ENCODE peak calls at places on chromosome 7, in four cellular contexts. O is mesendoderm, V is left ventricle myocardium inferior, Q is body of pancreas. H is an unnamed sample.

GRCh38 chr7:34011017-34011680 is 105.8 kb downstream of the BMPER start:
- DNase-seq in V (no peak), Q (no peak), O (no peak), H (no peak)

GRCh38 chr7:17947606-17948005 is 7.3 kb upstream of the SNX13 start:
- DNase-seq in O (no peak), Q (no peak), V (no peak), H (no peak)

GRCh38 chr7:158006841-158007696 is 580.6 kb downstream of the PTPRN2 start:
- DNase-seq in V (no peak), Q (no peak), O (no peak), H (no peak)

GRCh38 chr7:1555813-1556540 is at the start of gene TMEM184A:
- DNase-seq in V (no peak), Q (peak; percentile 99), O (peak; percentile 79), H (peak; percentile 25)

GRCh38 chr7:32161708-32162107 is 91.5 kb upstream of the PDE1C start:
- DNase-seq in O (peak; percentile 50), V (no peak), Q (no peak), H (peak; percentile 69)

GRCh38 chr7:73995330-73995729 is 32.6 kb upstream of the ELN start:
- DNase-seq in Q (no peak), O (no peak), V (no peak), H (peak; percentile 77)

GRCh38 chr7:148967032-148967372 is 61.3 kb downstream of the PDIA4 start:
- DNase-seq in O (no peak), V (no peak), Q (no peak), H (no peak)

GRCh38 chr7:70736715-70737460 is 395.1 kb upstream of the GALNT17 start:
- DNase-seq in O (no peak), Q (no peak), V (no peak), H (peak; percentile 49)

GRCh38 chr7:115722302-115722701 is 308.3 kb downstream of the TFEC start:
- DNase-seq in O (no peak), V (no peak), Q (no peak), H (no peak)

GRCh38 chr7:91169819-91170218 is 94.4 kb upstream of the FZD1 start:
- DNase-seq in Q (no peak), O (peak; percentile 27), V (no peak), H (no peak)

GRCh38 chr7:83738436-83738835 is 89.5 kb upstream of the SEMA3E start:
- DNase-seq in Q (no peak), V (no peak), O (no peak), H (no peak)

GRCh38 chr7:22445140-22445722 is 54.8 kb downstream of the STEAP1B start:
- DNase-seq in Q (peak; percentile 74), O (no peak), V (peak; percentile 86), H (no peak)
- H3K4me3 ChIP-seq in Q (no peak overlapping the region), O (no peak overlapping the region), V (peak overlapping the region; percentile 20), H (no peak overlapping the region)

GRCh38 chr7:76129366-76129765 is 72.3 kb upstream of the SRRM3 start:
- DNase-seq in V (no peak), O (no peak), Q (no peak), H (no peak)

GRCh38 chr7:76129836-76130235 is 71.9 kb upstream of the SRRM3 start:
- DNase-seq in V (no peak), O (no peak), Q (no peak), H (no peak)

GRCh38 chr7:76125560-76125959 is 76.1 kb upstream of the SRRM3 start:
- DNase-seq in V (no peak), Q (no peak), O (no peak), H (no peak)

GRCh38 chr7:76123316-76123715 is 75.4 kb downstream of the MDH2 start:
- DNase-seq in Q (no peak), O (no peak), V (no peak), H (no peak)

DNA sequence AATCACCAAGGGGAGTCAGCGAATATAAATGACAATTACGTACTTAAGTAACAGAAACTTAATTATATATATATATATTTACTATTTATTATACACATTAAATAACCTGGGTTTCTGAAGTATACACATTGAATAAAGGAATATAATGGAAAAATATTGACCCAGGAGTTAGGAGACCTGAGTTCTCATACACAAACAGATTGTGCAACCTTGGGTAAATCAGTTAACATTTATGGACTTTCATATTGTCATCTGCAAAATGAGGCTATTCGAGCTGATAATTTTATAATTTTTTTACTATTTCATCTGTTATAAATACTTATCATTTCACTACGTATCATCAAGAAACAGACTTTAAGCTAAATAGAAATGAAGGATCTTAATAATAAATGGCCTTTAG is 75.1 kb upstream of the SRRM3 start:
- DNase-seq in O (no peak), V (no peak), Q (no peak), H (no peak)
- H3K36me3 ChIP-seq in O (no peaks in the 10 kb centered on the region), V (no peaks in the 10 kb centered on the region), Q (no peaks in the 10 kb centered on the region), H (no peaks in the 10 kb centered on the region)

GRCh38 chr7:131691454-131692130 is 135.2 kb upstream of the PODXL start:
- DNase-seq in Q (no peak), V (no peak), O (no peak), H (no peak)

GRCh38 chr7:131692131-131692960 is 135.9 kb upstream of the PODXL start:
- DNase-seq in Q (peak; percentile 25), O (peak; percentile 79), V (peak; percentile 45), H (peak; percentile 33)

GRCh38 chr7:131689662-131690234 is 133.3 kb upstream of the PODXL start:
- DNase-seq in Q (no peak), O (no peak), V (no peak), H (no peak)

GRCh38 chr7:131688738-131689661 is 132.6 kb upstream of the PODXL start:
- DNase-seq in O (peak; percentile 86), V (peak; percentile 51), Q (peak; percentile 69), H (peak; percentile 25)

DNA sequence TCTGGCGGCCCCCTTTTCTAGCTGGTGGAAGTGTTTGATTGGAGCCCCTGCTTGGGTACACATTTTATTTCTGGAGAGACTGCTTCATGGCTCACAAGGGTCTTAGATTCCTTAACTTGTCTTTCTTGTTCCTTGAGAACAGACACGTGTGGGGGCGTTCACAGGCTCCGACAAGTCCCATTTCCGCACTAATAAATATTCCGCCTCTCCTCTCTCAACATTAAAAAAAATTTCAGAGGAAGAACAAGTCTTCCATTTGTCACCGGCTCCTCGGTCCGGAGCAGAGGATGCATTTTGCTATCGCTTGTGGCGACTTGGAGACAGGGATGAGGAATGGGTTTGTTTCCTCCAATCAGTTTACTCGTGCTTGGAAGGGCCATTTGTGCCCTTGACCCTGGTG is 134.0 kb upstream of the PODXL start:
- DNase-seq in O (no peak), Q (no peak), V (no peak), H (no peak)
- H3K4me3 ChIP-seq in O (no peak overlapping the region), Q (no peak overlapping the region), V (no peak overlapping the region), H (no peak overlapping the region)

GRCh38 chr7:104174798-104175197 is 33.0 kb downstream of the ORC5 start:
- DNase-seq in Q (no peak), V (no peak), O (no peak), H (no peak)

GRCh38 chr7:104176332-104176731 is 31.5 kb downstream of the ORC5 start:
- DNase-seq in Q (no peak), V (no peak), O (no peak), H (no peak)

GRCh38 chr7:104175336-104175984 is 32.4 kb downstream of the ORC5 start:
- DNase-seq in Q (no peak), V (no peak), O (no peak), H (no peak)

GRCh38 chr7:104179178-104179577 is 28.6 kb downstream of the ORC5 start:
- DNase-seq in Q (no peak), O (peak; percentile 63), V (no peak), H (no peak)
- H3K36me3 ChIP-seq in Q (no peaks in the 10 kb centered on the region), O (no peaks in the 10 kb centered on the region), V (peaks cover 53% of the 10 kb centered on the region), H (peaks cover 47% of the 10 kb centered on the region)

GRCh38 chr7:120989571-120990220 is 1.2 kb downstream of the CPED1 start:
- DNase-seq in Q (peak; percentile 10), O (no peak), V (peak; percentile 22), H (no peak)

GRCh38 chr7:120987683-120988590 is 574 bp upstream of the CPED1 start:
- DNase-seq in Q (peak; percentile 87), V (peak; percentile 91), O (peak; percentile 91), H (peak; percentile 80)

GRCh38 chr7:120987280-120987679 is 1.2 kb upstream of the CPED1 start:
- DNase-seq in V (no peak), Q (no peak), O (no peak), H (no peak)

GRCh38 chr7:120990468-120991118 is 2.1 kb downstream of the CPED1 start:
- DNase-seq in Q (no peak), O (no peak), V (no peak), H (no peak)

DNA sequence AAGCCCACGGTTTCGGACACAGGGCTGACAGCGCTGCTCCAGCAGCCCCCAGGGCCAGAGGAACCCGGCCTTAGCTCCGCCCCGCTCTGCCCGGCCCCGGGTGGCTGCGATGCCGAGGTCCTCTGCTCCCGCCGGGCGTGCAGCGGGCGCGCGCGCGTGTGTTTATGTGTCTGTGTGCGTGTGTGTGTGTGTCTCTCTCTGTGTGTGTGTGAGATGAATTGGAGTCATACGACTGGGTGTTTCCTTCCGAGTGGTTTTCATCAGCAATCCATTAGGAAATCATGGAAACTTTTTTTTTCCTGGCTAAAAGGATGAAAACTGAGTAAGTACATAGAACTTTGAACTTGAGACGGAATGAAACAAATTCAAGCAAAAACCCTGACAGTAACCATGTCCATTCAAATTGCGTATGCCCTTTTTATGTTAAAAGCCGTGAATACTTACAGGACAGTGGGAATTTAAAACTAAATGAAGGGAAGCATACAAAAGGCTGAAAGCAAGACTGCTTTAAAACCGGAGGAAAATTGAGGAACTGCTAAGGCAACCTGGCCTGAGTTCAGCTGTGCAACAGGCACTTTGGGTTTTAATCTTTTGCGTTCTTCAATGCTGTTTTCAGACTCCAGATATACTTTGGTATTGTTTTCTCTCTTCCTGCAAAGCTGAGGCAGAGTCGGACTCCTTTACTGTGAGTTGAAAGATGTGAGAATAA is at the start of gene CPED1:
- DNase-seq in V (peak; percentile 84), O (peak; percentile 41), Q (peak; percentile 48), H (peak; percentile 77)
- H3K4me3 ChIP-seq in V (peak within 1 kb of the TSS; percentile 74), O (no peak within 1 kb of the TSS), Q (no peak within 1 kb of the TSS), H (peak within 1 kb of the TSS; percentile 55)

GRCh38 chr7:36396150-36396549 is 6.5 kb downstream of the ANLN start:
- DNase-seq in V (no peak), O (peak; percentile 27), Q (no peak), H (peak; percentile 5)

GRCh38 chr7:36391436-36392198 is 2.0 kb downstream of the ANLN start:
- DNase-seq in Q (no peak), V (no peak), O (no peak), H (no peak)

GRCh38 chr7:36395171-36395894 is 5.7 kb downstream of the ANLN start:
- DNase-seq in O (no peak), V (no peak), Q (no peak), H (no peak)

GRCh38 chr7:36390199-36391090 is 783 bp downstream of the ANLN start:
- DNase-seq in V (peak; percentile 33), Q (peak; percentile 68), O (peak; percentile 95), H (peak; percentile 95)

DNA sequence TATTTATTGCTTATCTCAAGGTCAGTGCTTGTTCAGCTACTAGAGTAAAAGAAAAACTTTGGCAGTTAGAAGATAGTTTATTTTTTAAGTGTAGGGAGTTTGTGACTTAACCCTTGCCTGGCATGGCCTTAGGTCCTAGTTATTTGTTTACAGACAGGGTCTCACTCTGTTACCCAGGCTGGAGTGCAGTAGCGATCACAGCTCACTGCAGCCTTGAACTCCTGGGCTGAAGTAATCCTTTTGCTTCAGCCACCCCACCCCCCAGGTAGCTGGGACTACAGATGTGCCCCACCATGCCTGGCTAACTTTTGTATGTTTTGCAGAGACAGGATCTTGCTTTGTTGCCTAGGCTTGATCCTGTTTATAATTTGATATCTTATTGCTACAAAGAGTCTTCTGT is 4.2 kb downstream of the ANLN start:
- DNase-seq in Q (no peak), V (no peak), O (no peak), H (peak; percentile 30)
- H3K36me3 ChIP-seq in Q (no peaks in the 10 kb centered on the region), V (no peaks in the 10 kb centered on the region), O (peaks cover 3% of the 10 kb centered on the region), H (peaks cover 56% of the 10 kb centered on the region)

H was measured in MG63.